ENCODE peak calls at places on chromosomes 5 and 9, in four cellular contexts. One of them, this sample, is unnamed. For H3K27me3, the result is how much of the 10 kb centered on the place peaks cover.

GRCh38 chr5:42929871-42930270 is 110.2 kb downstream of the ANXA2R start:
- DNase-seq in thyroid gland: no peak
- DNase-seq in AG04450: no peak
- DNase-seq in mammary epithelial cell: no peak
- DNase-seq in this sample: no peak

GRCh38 chr5:71862661-71863060 is 143.6 kb downstream of the CARTPT start:
- DNase-seq in thyroid gland: no peak
- DNase-seq in AG04450: no peak
- DNase-seq in mammary epithelial cell: no peak
- DNase-seq in this sample: no peak

GRCh38 chr9:111389406-111389805 is 59.4 kb upstream of the OR2K2 start:
- DNase-seq in thyroid gland: no peak
- DNase-seq in AG04450: no peak
- DNase-seq in mammary epithelial cell: no peak
- DNase-seq in this sample: no peak

GRCh38 chr9:137230720-137231207 is at the start of gene SLC34A3:
- DNase-seq in thyroid gland: no peak
- DNase-seq in AG04450: no peak
- DNase-seq in mammary epithelial cell: no peak
- DNase-seq in this sample: no peak

GRCh38 chr9:111854799-111855198 is 41.8 kb upstream of the UGCG start:
- DNase-seq in thyroid gland: no peak
- DNase-seq in AG04450: no peak
- DNase-seq in mammary epithelial cell: no peak
- DNase-seq in this sample: no peak

GRCh38 chr5:62494772-62495171 is 82.2 kb downstream of the IPO11 start:
- DNase-seq in thyroid gland: no peak
- DNase-seq in AG04450: no peak
- DNase-seq in mammary epithelial cell: no peak
- DNase-seq in this sample: no peak

GRCh38 chr5:87924451-87924850 is 344.2 kb downstream of the TMEM161B start:
- DNase-seq in thyroid gland: no peak
- DNase-seq in AG04450: no peak
- DNase-seq in mammary epithelial cell: no peak
- DNase-seq in this sample: no peak

GRCh38 chr9:134179918-134180785 is 15.8 kb upstream of the RNU6ATAC start:
- DNase-seq in thyroid gland: no peak
- DNase-seq in AG04450: no peak
- DNase-seq in mammary epithelial cell: no peak
- DNase-seq in this sample: peak

GRCh38 chr5:10854526-10855277 is 93.7 kb upstream of the DAP start:
- DNase-seq in thyroid gland: peak
- DNase-seq in AG04450: no peak
- DNase-seq in mammary epithelial cell: peak
- DNase-seq in this sample: no peak

GRCh38 chr5:128303593-128303992 is 220.0 kb downstream of the SLC12A2 start:
- DNase-seq in thyroid gland: no peak
- DNase-seq in AG04450: no peak
- DNase-seq in mammary epithelial cell: peak
- DNase-seq in this sample: no peak

GRCh38 chr9:110356639-110357038 is 19.0 kb upstream of the TXNDC8 start:
- DNase-seq in thyroid gland: no peak
- DNase-seq in AG04450: no peak
- DNase-seq in mammary epithelial cell: no peak
- DNase-seq in this sample: no peak

GRCh38 chr5:172452398-172453205 is 1.7 kb downstream of the SH3PXD2B start:
- DNase-seq in thyroid gland: no peak
- DNase-seq in AG04450: no peak
- DNase-seq in mammary epithelial cell: peak
- DNase-seq in this sample: peak

GRCh38 chr5:10601246-10602030 is 37.6 kb downstream of the ANKRD33B start:
- DNase-seq in thyroid gland: peak
- DNase-seq in AG04450: peak
- DNase-seq in mammary epithelial cell: peak
- DNase-seq in this sample: peak

GRCh38 chr5:176500511-176500910 is 36.7 kb downstream of the RNF44 start:
- DNase-seq in thyroid gland: no peak
- DNase-seq in AG04450: no peak
- DNase-seq in mammary epithelial cell: no peak
- DNase-seq in this sample: no peak

GRCh38 chr9:76423216-76424177 is 29.3 kb upstream of the RFK start:
- DNase-seq in thyroid gland: no peak
- DNase-seq in AG04450: no peak
- DNase-seq in mammary epithelial cell: no peak
- DNase-seq in this sample: peak

GRCh38 chr9:118538981-118539380 is 830.3 kb downstream of the BRINP1 start:
- DNase-seq in thyroid gland: no peak
- DNase-seq in AG04450: no peak
- DNase-seq in mammary epithelial cell: no peak
- DNase-seq in this sample: no peak

GRCh38 chr9:124505006-124505900 is 1.9 kb downstream of the NR5A1 start:
- DNase-seq in thyroid gland: no peak
- DNase-seq in AG04450: no peak
- DNase-seq in mammary epithelial cell: no peak
- DNase-seq in this sample: peak

GRCh38 chr9:124502711-124503702 is 4.2 kb downstream of the NR5A1 start:
- DNase-seq in thyroid gland: peak
- DNase-seq in AG04450: no peak
- DNase-seq in mammary epithelial cell: no peak
- DNase-seq in this sample: no peak

GRCh38 chr9:124503713-124504529 is 3.3 kb downstream of the NR5A1 start:
- DNase-seq in thyroid gland: no peak
- DNase-seq in AG04450: no peak
- DNase-seq in mammary epithelial cell: peak
- DNase-seq in this sample: peak

GRCh38 chr9:124505901-124506346 is 1.3 kb downstream of the NR5A1 start:
- DNase-seq in thyroid gland: no peak
- DNase-seq in AG04450: no peak
- DNase-seq in mammary epithelial cell: no peak
- DNase-seq in this sample: peak

GRCh38 chr9:124504530-124505005 is 2.6 kb downstream of the NR5A1 start:
- DNase-seq in thyroid gland: no peak
- DNase-seq in AG04450: no peak
- DNase-seq in mammary epithelial cell: no peak
- DNase-seq in this sample: no peak
- H3K27me3 ChIP-seq in thyroid gland: under half
- H3K27me3 ChIP-seq in AG04450: half or more
- H3K27me3 ChIP-seq in mammary epithelial cell: under half
- H3K27me3 ChIP-seq in this sample: under half

GRCh38 chr5:150384701-150385100 is 27.2 kb downstream of the TCOF1 start:
- DNase-seq in thyroid gland: no peak
- DNase-seq in AG04450: no peak
- DNase-seq in mammary epithelial cell: no peak
- DNase-seq in this sample: no peak
- H3K27ac ChIP-seq in thyroid gland: no peak
- H3K27ac ChIP-seq in AG04450: no peak
- H3K27ac ChIP-seq in mammary epithelial cell: no peak
- H3K27ac ChIP-seq in this sample: no peak

GRCh38 chr5:55636177-55636576 is 75.9 kb downstream of the SLC38A9 start:
- DNase-seq in thyroid gland: no peak
- DNase-seq in AG04450: no peak
- DNase-seq in mammary epithelial cell: no peak
- DNase-seq in this sample: no peak

GRCh38 chr5:55633574-55634203 is 78.4 kb downstream of the SLC38A9 start:
- DNase-seq in thyroid gland: peak
- DNase-seq in AG04450: no peak
- DNase-seq in mammary epithelial cell: peak
- DNase-seq in this sample: peak

GRCh38 chr5:55634866-55635265 is 77.3 kb downstream of the SLC38A9 start:
- DNase-seq in thyroid gland: no peak
- DNase-seq in AG04450: no peak
- DNase-seq in mammary epithelial cell: peak
- DNase-seq in this sample: no peak

GRCh38 chr5:55636711-55637110 is 75.4 kb downstream of the SLC38A9 start:
- DNase-seq in thyroid gland: no peak
- DNase-seq in AG04450: no peak
- DNase-seq in mammary epithelial cell: no peak
- DNase-seq in this sample: peak

DNA sequence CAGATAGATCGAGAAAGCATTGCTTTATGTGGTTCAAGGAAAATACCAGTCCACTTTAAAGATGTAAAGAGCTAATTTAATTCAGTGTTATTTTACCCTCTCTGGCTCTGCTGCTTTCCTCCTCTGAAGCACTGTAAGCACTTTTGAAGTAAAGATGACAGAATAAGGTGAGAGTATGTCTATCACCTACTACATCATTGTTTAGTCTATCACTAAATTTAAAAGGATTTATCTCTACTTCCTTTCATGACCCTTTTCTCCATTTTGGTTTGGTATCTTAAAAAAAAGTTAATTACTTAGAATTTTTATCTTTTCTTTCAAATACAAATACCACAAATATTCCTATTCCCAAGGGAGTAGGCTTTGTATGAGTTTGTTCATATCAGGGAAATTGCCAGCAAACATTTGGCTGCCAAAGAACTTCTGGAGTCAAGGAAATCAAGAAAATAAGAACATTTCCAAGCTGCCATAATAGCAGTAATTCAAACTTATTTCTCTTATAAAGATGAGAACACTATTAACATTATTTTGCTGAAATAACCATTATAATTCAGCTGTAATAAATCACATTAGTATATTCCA is 77.8 kb downstream of the SLC38A9 start:
- DNase-seq in thyroid gland: no peak
- DNase-seq in AG04450: no peak
- DNase-seq in mammary epithelial cell: no peak
- DNase-seq in this sample: peak
- H3K4me3 ChIP-seq in thyroid gland: no peak
- H3K4me3 ChIP-seq in AG04450: no peak
- H3K4me3 ChIP-seq in mammary epithelial cell: no peak
- H3K4me3 ChIP-seq in this sample: no peak

GRCh38 chr5:95846554-95847260 is 24.2 kb upstream of the GLRX start:
- DNase-seq in thyroid gland: peak
- DNase-seq in AG04450: peak
- DNase-seq in mammary epithelial cell: peak
- DNase-seq in this sample: peak

GRCh38 chr5:95843733-95844223 is 21.3 kb upstream of the GLRX start:
- DNase-seq in thyroid gland: no peak
- DNase-seq in AG04450: no peak
- DNase-seq in mammary epithelial cell: no peak
- DNase-seq in this sample: peak

GRCh38 chr5:95847261-95847592 is 24.7 kb upstream of the GLRX start:
- DNase-seq in thyroid gland: no peak
- DNase-seq in AG04450: no peak
- DNase-seq in mammary epithelial cell: no peak
- DNase-seq in this sample: no peak

GRCh38 chr5:95842955-95843544 is 20.5 kb upstream of the GLRX start:
- DNase-seq in thyroid gland: peak
- DNase-seq in AG04450: no peak
- DNase-seq in mammary epithelial cell: no peak
- DNase-seq in this sample: peak

GRCh38 chr5:95845401-95845800 is 22.9 kb upstream of the GLRX start:
- DNase-seq in thyroid gland: no peak
- DNase-seq in AG04450: no peak
- DNase-seq in mammary epithelial cell: no peak
- DNase-seq in this sample: no peak
- H3K27me3 ChIP-seq in thyroid gland: under half
- H3K27me3 ChIP-seq in AG04450: under half
- H3K27me3 ChIP-seq in mammary epithelial cell: under half
- H3K27me3 ChIP-seq in this sample: under half

DNA sequence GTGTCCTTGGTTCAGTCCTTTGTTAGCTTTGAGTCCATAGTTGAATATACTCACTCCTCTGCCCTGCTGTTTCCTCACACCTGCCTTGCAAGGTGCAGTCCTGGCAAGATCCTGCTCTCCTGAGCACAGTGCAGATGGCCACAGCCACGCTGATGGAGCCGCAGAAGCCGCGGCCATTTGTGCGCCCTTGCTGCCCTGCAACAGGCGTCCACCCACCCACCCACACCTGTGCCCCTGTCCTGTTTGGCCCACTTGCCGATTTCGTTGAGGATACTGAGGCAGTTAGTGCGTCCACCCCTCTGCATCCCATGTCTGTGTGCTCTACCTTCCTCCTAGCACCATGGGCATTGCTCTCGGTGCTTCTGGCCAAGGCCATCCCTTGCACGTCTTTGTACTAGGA is 51.1 kb upstream of the LRRTM2 start:
- DNase-seq in thyroid gland: no peak
- DNase-seq in AG04450: no peak
- DNase-seq in mammary epithelial cell: no peak
- DNase-seq in this sample: no peak
- H3K27ac ChIP-seq in thyroid gland: no peak
- H3K27ac ChIP-seq in AG04450: no peak
- H3K27ac ChIP-seq in mammary epithelial cell: no peak
- H3K27ac ChIP-seq in this sample: no peak

DNA sequence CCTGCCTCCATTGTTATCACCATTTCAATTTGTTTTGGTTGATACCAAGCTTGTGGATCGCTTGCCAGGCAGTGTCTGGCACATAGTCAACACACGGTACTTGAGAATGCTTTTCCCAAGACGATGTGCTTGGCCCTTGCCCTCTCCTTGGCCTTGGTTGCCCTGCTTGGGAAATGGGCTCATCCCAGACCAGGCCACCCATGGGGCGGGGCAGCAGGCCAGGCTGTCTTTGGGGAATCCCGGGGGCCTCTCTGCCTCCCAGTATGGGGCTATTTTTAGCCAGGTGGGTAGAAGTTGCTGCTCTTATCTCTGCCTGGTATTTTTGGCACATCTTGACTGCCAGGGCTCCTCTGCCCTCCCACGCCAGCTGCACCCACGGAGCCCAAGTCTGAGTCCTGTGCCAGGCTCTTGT is 49.9 kb downstream of the LMX1B start:
- DNase-seq in thyroid gland: peak
- DNase-seq in AG04450: no peak
- DNase-seq in mammary epithelial cell: no peak
- DNase-seq in this sample: no peak
- H3K4me3 ChIP-seq in thyroid gland: no peak
- H3K4me3 ChIP-seq in AG04450: no peak
- H3K4me3 ChIP-seq in mammary epithelial cell: no peak
- H3K4me3 ChIP-seq in this sample: no peak

DNA sequence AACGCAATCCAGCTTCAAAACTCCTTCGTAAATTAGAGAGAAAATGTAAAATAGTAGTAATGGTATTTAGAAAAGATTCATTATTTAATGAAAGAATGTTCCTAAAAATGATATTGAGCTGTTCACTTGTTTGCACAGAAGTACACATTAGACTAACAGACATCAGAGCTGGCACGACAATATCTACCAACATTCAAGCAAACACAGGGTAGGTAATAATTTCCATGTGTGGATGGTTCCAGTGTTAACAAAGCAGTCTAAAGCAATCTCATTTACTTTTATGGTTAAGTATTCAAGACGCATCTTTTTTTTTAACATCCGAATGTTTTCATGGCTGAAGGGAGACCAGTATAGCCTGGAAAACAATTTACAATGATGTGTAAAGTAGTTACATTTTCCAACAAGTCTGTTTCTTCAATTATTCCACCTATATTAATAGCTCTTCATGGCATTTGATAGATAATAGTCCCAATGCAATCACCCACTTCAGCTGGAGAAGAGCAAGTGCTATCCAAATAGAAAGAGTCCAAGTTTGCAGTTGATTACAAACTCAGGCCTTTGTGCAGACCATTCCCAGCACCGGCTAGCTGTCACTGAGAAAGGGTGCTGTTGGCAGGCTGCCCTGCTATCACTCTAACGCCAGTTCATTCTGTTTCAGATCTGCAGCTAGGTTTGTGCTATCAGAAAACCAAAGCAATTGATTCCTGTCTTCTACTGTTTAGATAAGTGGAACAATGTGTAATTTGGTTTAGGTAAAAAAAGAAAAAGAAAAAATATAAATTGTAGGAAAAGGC is 458.8 kb downstream of the DTWD2 start:
- DNase-seq in thyroid gland: peak
- DNase-seq in AG04450: no peak
- DNase-seq in mammary epithelial cell: no peak
- DNase-seq in this sample: no peak
- H3K27me3 ChIP-seq in thyroid gland: under half
- H3K27me3 ChIP-seq in AG04450: under half
- H3K27me3 ChIP-seq in mammary epithelial cell: under half
- H3K27me3 ChIP-seq in this sample: under half

GRCh38 chr9:121766081-121766683 is 114.7 kb downstream of the DAB2IP start:
- DNase-seq in thyroid gland: no peak
- DNase-seq in AG04450: no peak
- DNase-seq in mammary epithelial cell: no peak
- DNase-seq in this sample: no peak
- H3K27ac ChIP-seq in thyroid gland: peak
- H3K27ac ChIP-seq in AG04450: no peak
- H3K27ac ChIP-seq in mammary epithelial cell: no peak
- H3K27ac ChIP-seq in this sample: no peak

This sample was measured in adrenal gland.